ENCODE peak calls at places on chromosomes 5 and 9, in nine cellular contexts. F, P, R, E, T, Y, A, K and I are unnamed samples.

GRCh38 chr9:37283730-37284235 is 138.7 kb upstream of the GRHPR start:
- DNase-seq in F (no peak), P (no peak), R (peak; percentile 21), E (no peak), T (peak; percentile 36), Y (no peak), A (no peak), K (no peak), I (no peak)

GRCh38 chr5:76544268-76544926 is 78.8 kb downstream of the F2RL2 start:
- DNase-seq in F (no peak), P (peak; percentile 70), R (peak; percentile 78), E (no peak), T (peak; percentile 8), Y (peak; percentile 76), A (peak; percentile 53), K (no peak), I (no peak)

GRCh38 chr5:58842851-58843250 is 260.0 kb downstream of the RAB3C start:
- DNase-seq in F (no peak), P (no peak), R (no peak), E (no peak), T (no peak), Y (no peak), A (no peak), K (no peak), I (no peak)

GRCh38 chr5:119682372-119682771 is 53.0 kb downstream of the FAM170A start:
- DNase-seq in F (no peak), P (no peak), R (no peak), E (no peak), T (no peak), Y (no peak), A (no peak), K (no peak), I (no peak)

GRCh38 chr5:141084487-141084989 is 9.9 kb upstream of the PCDHB2 start:
- DNase-seq in F (no peak), P (peak; percentile 18), R (peak; percentile 90), E (no peak), T (peak; percentile 53), Y (no peak), A (no peak), K (peak; percentile 32), I (no peak)

GRCh38 chr5:36200513-36200912 is 41.2 kb downstream of the NADK2 start:
- DNase-seq in F (no peak), P (no peak), R (no peak), E (no peak), T (no peak), Y (no peak), A (no peak), K (no peak), I (no peak)

GRCh38 chr9:124242331-124243194 is 15.2 kb upstream of the NEK6 start:
- DNase-seq in F (peak; percentile 75), P (peak; percentile 54), R (peak; percentile 79), E (no peak), T (no peak), Y (no peak), A (no peak), K (no peak), I (no peak)

GRCh38 chr5:42360061-42360460 is 63.2 kb upstream of the GHR start:
- DNase-seq in F (no peak), P (no peak), R (no peak), E (no peak), T (no peak), Y (no peak), A (peak; percentile 6), K (no peak), I (no peak)

GRCh38 chr5:173764321-173765029 is 123.7 kb upstream of the CPEB4 start:
- DNase-seq in F (no peak), P (peak; percentile 61), R (peak; percentile 34), E (peak; percentile 94), T (peak; percentile 88), Y (peak; percentile 84), A (peak; percentile 46), K (peak; percentile 86), I (no peak)

GRCh38 chr5:69334793-69335268 is 2.2 kb upstream of the CCDC125 start:
- DNase-seq in F (no peak), P (peak; percentile 88), R (peak; percentile 88), E (peak; percentile 93), T (peak; percentile 42), Y (peak; percentile 91), A (peak; percentile 85), K (peak; percentile 80), I (peak; percentile 41)

GRCh38 chr5:138338411-138339085 is 482 bp downstream of the FAM53C start:
- DNase-seq in F (no peak), P (no peak), R (no peak), E (no peak), T (no peak), Y (no peak), A (no peak), K (no peak), I (no peak)

GRCh38 chr9:123952631-123953147 is 22.8 kb upstream of the DENND1A start:
- DNase-seq in F (no peak), P (no peak), R (no peak), E (no peak), T (no peak), Y (no peak), A (no peak), K (no peak), I (no peak)

DNA sequence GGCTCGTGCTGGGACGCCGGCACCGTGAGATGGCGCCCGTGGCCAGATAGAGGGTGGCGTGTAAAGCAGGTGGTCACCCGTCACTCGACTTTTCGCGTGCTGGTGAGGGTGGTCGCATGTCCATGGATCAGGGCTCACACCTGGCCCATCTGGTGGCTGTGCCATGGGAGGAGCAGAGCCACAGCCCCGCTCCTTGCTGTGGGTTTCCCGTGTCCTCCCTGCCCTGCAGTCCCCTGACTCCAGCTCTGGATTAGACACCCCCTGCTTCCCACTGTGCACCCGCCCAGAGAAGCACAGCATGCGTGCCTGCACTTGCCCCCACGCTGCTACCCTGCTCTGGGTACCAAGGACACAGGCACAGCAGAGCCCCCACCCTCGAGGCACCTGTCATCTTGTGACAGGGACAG is 1.8 kb upstream of the TMEM250 start:
- DNase-seq in F (no peak), P (no peak), R (no peak), E (no peak), T (no peak), Y (no peak), A (no peak), K (no peak), I (no peak)
- TF ChIP-seq POLR2AphosphoS5 in F (no peak), P (no peak), R (peak; percentile 29), E (no peak), T (no peak), Y (no peak), A (no peak), K (no peak), I (no peak)

GRCh38 chr9:1878817-1879216 is 136.3 kb upstream of the SMARCA2 start:
- DNase-seq in F (no peak), P (no peak), R (no peak), E (no peak), T (no peak), Y (no peak), A (no peak), K (no peak), I (no peak)

GRCh38 chr9:1875921-1876448 is 139.2 kb upstream of the SMARCA2 start:
- DNase-seq in F (no peak), P (peak; percentile 12), R (no peak), E (no peak), T (no peak), Y (no peak), A (no peak), K (no peak), I (peak; percentile 9)

GRCh38 chr9:1877951-1878350 is 137.2 kb upstream of the SMARCA2 start:
- DNase-seq in F (no peak), P (no peak), R (no peak), E (peak; percentile 53), T (no peak), Y (no peak), A (no peak), K (no peak), I (no peak)

GRCh38 chr9:1876891-1877496 is 138.2 kb upstream of the SMARCA2 start:
- DNase-seq in F (no peak), P (no peak), R (no peak), E (no peak), T (no peak), Y (no peak), A (no peak), K (no peak), I (no peak)

DNA sequence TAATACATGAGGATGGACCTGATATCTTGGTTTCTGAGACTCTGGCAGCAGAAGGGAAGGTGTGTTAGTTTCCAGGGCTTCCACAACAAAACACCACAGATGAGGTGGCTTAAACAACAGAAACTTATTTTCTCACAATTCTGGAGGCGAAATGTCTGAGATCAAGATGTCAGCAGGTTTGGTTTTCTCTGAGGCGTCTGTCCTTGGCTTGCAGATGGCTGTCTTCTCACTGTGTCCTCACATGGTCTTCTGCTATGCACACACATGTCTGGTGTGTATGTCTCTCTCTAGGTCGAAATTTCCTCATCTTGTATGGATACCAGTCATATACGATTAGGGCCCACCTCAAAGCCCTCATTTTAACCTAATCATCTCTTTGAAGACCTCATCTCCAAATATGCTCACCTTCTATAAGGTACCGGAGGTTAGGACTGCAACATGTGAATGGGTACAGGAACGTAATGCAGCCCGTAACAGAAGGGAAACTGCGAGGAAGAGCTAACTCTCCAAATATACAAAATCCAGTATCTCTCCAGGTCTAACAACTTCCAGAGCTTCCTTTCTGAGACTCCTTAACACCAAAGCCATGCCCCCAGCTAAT is 139.8 kb upstream of the SMARCA2 start:
- DNase-seq in F (no peak), P (no peak), R (no peak), E (peak; percentile 83), T (no peak), Y (no peak), A (no peak), K (no peak), I (no peak)
- TF ChIP-seq POLR2AphosphoS5 in F (no peak), P (no peak), R (no peak), E (no peak), T (no peak), Y (no peak), A (no peak), K (no peak), I (no peak)

DNA sequence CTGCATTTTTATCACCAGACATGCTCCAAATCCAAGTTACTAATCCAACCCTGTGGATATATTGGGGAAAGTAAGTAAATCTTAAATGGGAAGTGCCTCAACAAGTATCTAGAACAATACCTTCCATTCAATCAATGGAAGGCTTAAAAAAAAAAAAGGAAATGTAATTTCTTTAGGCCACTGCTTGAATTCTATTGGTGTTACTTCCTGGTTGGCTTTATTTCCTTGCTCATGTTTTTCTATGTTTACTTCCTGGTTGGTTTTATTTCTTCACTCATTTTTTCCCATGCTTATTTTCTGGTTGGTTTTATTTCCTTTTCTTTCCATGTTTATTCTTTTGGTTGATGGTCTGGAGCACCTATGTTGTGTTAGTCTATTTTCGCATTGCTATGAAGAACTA is 363.9 kb downstream of the KDM4C start:
- DNase-seq in F (no peak), P (no peak), R (no peak), E (no peak), T (no peak), Y (no peak), A (no peak), K (no peak), I (no peak)
- TF ChIP-seq POLR2AphosphoS5 in F (no peak), P (no peak), R (no peak), E (no peak), T (no peak), Y (no peak), A (no peak), K (no peak), I (no peak)

DNA sequence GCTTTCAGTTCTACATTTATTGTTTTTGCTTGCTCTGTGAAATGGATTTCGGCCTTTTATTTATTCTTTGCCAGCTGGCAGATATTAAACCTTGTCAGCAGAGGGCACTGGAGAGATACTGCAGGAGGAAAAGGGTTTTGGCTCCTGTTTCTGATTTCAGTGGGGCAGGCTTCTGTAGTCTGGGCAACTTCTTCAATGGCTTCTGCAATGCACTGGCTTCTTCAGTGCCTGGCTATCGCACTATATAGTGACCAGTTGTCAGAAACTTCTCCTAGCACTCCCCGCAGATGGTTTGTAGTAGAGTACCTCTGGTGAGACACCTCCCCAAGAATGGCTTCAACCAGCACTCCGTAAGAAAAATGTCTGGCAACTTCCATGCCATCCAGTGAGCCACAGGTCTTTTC is 3.2 kb upstream of the NFX1 start:
- DNase-seq in F (peak; percentile 34), P (peak; percentile 53), R (peak; percentile 85), E (no peak), T (no peak), Y (peak; percentile 55), A (peak; percentile 54), K (peak; percentile 30), I (no peak)
- TF ChIP-seq POLR2AphosphoS5 in F (no peak), P (no peak), R (no peak), E (no peak), T (no peak), Y (no peak), A (peak; percentile 73), K (no peak), I (no peak)